ENCODE peak calls at places on chromosomes 2 and 18, in four cellular contexts. N, C, O and X are unnamed samples.

GRCh38 chr18:74453011-74453571 is 4.0 kb downstream of the DIPK1C start:
- DNase-seq in C (no peak), N (no peak), O (no peak), X (no peak)

GRCh38 chr2:86368181-86368824 is 30.9 kb upstream of the REEP1 start:
- DNase-seq in O (peak), C (no peak), N (peak), X (peak)

GRCh38 chr2:207746131-207746530 is 23.6 kb downstream of the FZD5 start:
- DNase-seq in O (peak), N (peak), C (no peak), X (no peak)

GRCh38 chr2:235066895-235067294 is 115.1 kb downstream of the SH3BP4 start:
- DNase-seq in N (no peak), C (no peak), O (no peak), X (no peak)

GRCh38 chr2:68936462-68936861 is 16.2 kb downstream of the GKN2 start:
- DNase-seq in O (no peak), C (no peak), N (no peak), X (no peak)

GRCh38 chr2:9735335-9735734 is 104.5 kb upstream of the YWHAQ start:
- DNase-seq in C (no peak), N (no peak), O (peak), X (no peak)

GRCh38 chr2:177187631-177188312 is 24.8 kb upstream of the HNRNPA3 start:
- DNase-seq in N (peak), O (no peak), C (no peak), X (no peak)

GRCh38 chr2:161245237-161245505 is 63.1 kb upstream of the PSMD14 start:
- DNase-seq in N (no peak), O (no peak), C (no peak), X (no peak)

GRCh38 chr18:3784949-3785348 is 335.0 kb downstream of the TGIF1 start:
- DNase-seq in C (no peak), O (no peak), N (no peak), X (no peak)

GRCh38 chr2:50773533-50773932 is 258.4 kb downstream of the NRXN1 start:
- DNase-seq in N (no peak), C (no peak), O (no peak), X (no peak)

GRCh38 chr18:76859474-76860339 is 37.4 kb downstream of the ZNF236 start:
- DNase-seq in N (no peak), C (peak), O (no peak), X (no peak)

GRCh38 chr2:46549159-46549902 is 70.0 kb downstream of the TMEM247 start:
- DNase-seq in C (no peak), O (no peak), N (no peak), X (no peak)

DNA sequence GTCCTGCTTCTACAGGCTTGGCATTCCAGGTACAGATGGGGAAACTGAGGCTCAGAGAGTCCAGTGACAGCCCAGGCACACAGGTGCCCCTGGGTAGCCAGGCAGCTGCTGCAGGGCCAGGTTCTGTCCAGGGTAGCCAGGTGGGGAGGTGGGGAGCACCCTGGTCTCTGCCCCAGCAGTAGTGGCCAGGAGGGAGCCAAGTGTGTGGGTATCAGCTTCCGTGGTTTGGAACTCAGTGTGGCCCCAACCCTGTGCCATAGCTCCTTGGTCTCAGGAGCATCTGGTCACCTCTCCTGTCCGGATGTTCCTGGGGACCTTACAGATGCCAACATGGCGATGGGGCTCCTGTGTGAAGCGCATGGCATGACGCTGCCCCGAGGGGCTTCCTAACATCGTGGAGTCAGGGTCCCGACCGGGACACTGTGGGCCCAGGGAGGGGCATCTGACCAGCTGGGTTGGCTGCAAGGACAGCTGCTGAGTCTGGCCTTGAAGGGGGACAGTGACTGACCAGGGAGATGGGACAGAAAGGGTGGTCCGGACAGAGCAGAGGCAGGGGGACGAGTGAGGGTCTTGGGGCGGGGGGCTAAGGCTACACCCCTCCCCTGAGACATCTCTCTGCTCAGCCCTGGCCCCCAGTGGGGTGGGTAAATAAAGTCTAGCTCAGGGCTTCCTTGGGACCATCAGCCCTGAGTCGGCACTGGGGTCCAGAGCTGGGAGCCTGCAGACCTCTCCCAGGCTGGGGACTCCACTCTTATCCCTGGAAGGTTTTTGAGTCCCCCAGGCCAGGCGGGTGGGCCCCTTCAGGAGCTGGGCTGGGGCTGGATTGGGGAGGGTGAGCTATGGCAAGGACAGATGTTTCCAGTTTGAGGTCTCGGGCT is 76.0 kb upstream of the SMAD7 start:
- DNase-seq in N (no peak), O (no peak), C (no peak), X (no peak)
- TF ChIP-seq SPI1 in N (no peak), O (no peak), C (no peak), X (no peak)

GRCh38 chr2:223217373-223217772 is 165.4 kb downstream of the KCNE4 start:
- DNase-seq in N (no peak), C (no peak), O (no peak), X (no peak)

GRCh38 chr2:223222397-223222796 is 170.4 kb downstream of the KCNE4 start:
- DNase-seq in O (no peak), N (no peak), C (no peak), X (no peak)

GRCh38 chr2:223219872-223220621 is 168.1 kb downstream of the KCNE4 start:
- DNase-seq in O (no peak), C (no peak), N (no peak), X (no peak)

GRCh38 chr2:223218587-223219178 is 166.7 kb downstream of the KCNE4 start:
- DNase-seq in O (no peak), C (no peak), N (no peak), X (no peak)

GRCh38 chr2:223221120-223221859 is 169.3 kb downstream of the KCNE4 start:
- DNase-seq in C (no peak), N (no peak), O (no peak), X (no peak)
- TF ChIP-seq SPI1 in C (no peak), N (no peak), O (no peak), X (no peak)

DNA sequence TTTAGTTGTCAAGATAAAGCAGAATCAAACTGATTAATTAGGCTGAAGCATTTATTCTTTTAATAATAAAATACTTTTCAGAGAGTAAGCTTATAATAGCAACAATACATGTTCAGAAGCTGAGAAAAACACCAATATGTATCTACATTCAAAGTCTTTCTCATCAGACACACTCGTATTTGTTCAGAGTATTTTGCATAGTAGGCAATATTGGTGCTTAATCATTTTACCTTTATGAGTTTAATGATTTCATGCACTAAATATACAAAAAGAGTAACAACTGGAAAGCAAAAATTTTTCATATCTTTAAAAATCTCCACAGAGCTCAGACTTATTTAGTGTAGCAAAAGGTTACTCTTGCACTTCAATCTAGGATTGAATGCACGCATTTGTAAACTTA is 313.9 kb downstream of the ZEB2 start:
- DNase-seq in C (no peak), N (no peak), O (no peak), X (no peak)
- TF ChIP-seq SPI1 in C (no peak), N (no peak), O (no peak), X (no peak)

GRCh38 chr18:57803119-57803969 is at the start of gene ATP8B1:
- DNase-seq in N (peak), O (peak), C (no peak), X (peak)
- TF ChIP-seq SPI1 in N (no peak), O (no peak), C (no peak), X (no peak)

GRCh38 chr2:136114392-136114791 is 3.6 kb downstream of the CXCR4 start:
- DNase-seq in N (no peak), C (no peak), O (peak), X (no peak)

GRCh38 chr2:136115183-136115751 is 2.7 kb downstream of the CXCR4 start:
- DNase-seq in C (no peak), N (no peak), O (no peak), X (no peak)

GRCh38 chr2:136116813-136117390 is 1.0 kb downstream of the CXCR4 start:
- DNase-seq in C (no peak), O (peak), N (no peak), X (peak)

GRCh38 chr2:136117391-136117841 is 533 bp downstream of the CXCR4 start:
- DNase-seq in O (peak), C (no peak), N (peak), X (no peak)

GRCh38 chr2:136116111-136116812 is 1.7 kb downstream of the CXCR4 start:
- DNase-seq in O (peak), C (no peak), N (peak), X (no peak)
- TF ChIP-seq SPI1 in O (no peak), C (peak), N (no peak), X (peak)

DNA sequence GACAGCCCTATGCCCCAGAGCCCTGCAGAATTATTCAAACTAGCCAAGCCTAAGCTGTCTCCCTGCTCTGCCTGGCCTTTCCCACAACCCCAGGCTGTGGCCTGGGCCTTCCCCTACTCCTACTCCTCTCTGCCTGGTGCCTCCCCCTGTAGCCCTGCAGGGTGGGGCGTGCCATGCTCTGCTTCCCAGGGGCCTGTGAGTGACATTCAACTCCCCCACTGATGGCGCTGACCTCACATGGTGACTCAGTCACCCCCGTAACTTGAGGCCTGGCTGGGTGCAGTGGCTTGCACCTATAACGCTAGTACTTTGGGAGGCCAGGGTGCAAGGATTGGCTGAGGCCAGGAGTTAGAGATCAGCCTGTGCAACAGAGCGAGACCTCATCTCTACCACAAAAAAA is 60.6 kb downstream of the KIF1A start:
- DNase-seq in O (no peak), C (peak), N (peak), X (no peak)
- TF ChIP-seq SPI1 in O (no peak), C (no peak), N (no peak), X (no peak)

GRCh38 chr2:64143154-64144056 is 815 bp downstream of the PELI1 start:
- DNase-seq in O (peak), N (peak), C (no peak), X (peak)
- TF ChIP-seq SPI1 in O (no peak), N (no peak), C (no peak), X (no peak)

GRCh38 chr2:230295192-230295591 is 31.8 kb upstream of the SP140L start:
- DNase-seq in C (no peak), O (no peak), N (no peak), X (no peak)
- TF ChIP-seq SPI1 in C (no peak), O (no peak), N (no peak), X (no peak)

GRCh38 chr2:157528963-157529751 is 85.3 kb upstream of the CYTIP start:
- DNase-seq in C (no peak), O (no peak), N (no peak), X (no peak)

GRCh38 chr2:157526070-157526469 is 82.2 kb upstream of the CYTIP start:
- DNase-seq in C (no peak), N (no peak), O (no peak), X (no peak)

DNA sequence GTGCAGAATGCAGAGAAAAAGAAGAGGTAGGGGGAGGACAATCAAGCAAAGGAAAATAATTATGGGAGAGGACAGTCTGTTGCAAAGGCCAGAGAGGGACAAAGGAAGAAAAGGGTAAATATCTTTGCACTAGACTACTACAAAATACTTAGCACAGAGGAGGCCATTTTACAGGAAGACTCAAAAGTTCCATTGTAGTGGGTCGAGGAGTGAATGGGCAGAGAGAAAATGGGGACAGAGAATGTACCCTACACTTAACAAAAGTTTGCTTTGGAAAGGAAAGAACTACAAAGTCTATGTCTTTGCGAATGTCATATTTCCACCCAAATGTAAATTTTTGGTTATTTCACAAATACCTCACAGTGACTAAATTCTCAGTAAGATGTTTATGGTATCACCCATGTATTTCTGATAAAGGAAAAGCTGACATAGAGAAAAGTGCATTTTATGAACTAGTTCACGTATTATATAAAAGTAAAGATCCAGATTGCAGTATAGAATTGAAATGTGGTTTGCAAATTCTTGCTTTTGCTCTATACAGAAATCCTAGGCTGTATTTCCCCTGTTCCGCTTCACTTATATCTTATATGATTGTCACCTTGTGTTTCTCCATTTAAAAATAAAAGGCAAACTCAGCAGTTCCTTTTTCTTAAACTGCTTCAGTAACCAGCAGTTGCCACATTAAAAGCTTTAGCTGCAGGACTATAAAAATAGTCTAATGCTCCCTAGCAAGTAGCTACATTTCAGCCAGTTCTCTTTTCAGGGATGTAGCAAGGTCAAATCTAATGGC is 79.6 kb upstream of the CYTIP start:
- DNase-seq in O (no peak), N (no peak), C (no peak), X (no peak)
- TF ChIP-seq SPI1 in O (no peak), N (no peak), C (no peak), X (peak)